ENCODE peak calls at places on chromosomes 1 and 21, in four cellular contexts. B, R, G and E are unnamed samples.

GRCh38 chr1:201054030-201054635 is 30.6 kb upstream of the KIF21B start:
- DNase-seq in B (no peak), R (no peak), G (no peak), E (no peak)

GRCh38 chr1:21706151-21706835 is 37.1 kb upstream of the RAP1GAP start:
- DNase-seq in B (peak; percentile 25), R (peak; percentile 31), G (no peak), E (no peak)

GRCh38 chr1:76330993-76331603 is 256.6 kb downstream of the ST6GALNAC3 start:
- DNase-seq in B (peak; percentile 18), R (peak; percentile 36), G (no peak), E (peak; percentile 31)

GRCh38 chr21:27802816-27803475 is 836.1 kb upstream of the ADAMTS5 start:
- DNase-seq in B (no peak), R (peak; percentile 62), G (no peak), E (peak; percentile 40)

GRCh38 chr1:183711691-183712401 is 58.7 kb upstream of the APOBEC4 start:
- DNase-seq in B (no peak), R (no peak), G (no peak), E (no peak)

GRCh38 chr1:119859647-119860046 is 36.7 kb downstream of the ADAM30 start:
- DNase-seq in B (no peak), R (no peak), G (no peak), E (peak; percentile 87)

GRCh38 chr1:226132731-226133503 is 53.6 kb downstream of the ACBD3 start:
- DNase-seq in B (no peak), R (no peak), G (no peak), E (no peak)

GRCh38 chr1:182614796-182615451 is 10.7 kb upstream of the RGS16 start:
- DNase-seq in B (no peak), R (peak; percentile 55), G (no peak), E (peak; percentile 27)

GRCh38 chr1:78607334-78607927 is 12.8 kb upstream of the IFI44L start:
- DNase-seq in B (no peak), R (no peak), G (no peak), E (no peak)

GRCh38 chr1:115555446-115555845 is 86.3 kb upstream of the VANGL1 start:
- DNase-seq in B (no peak), R (no peak), G (no peak), E (no peak)

GRCh38 chr1:226309398-226310122 is 596 bp upstream of the LIN9 start:
- DNase-seq in B (peak; percentile 17), R (peak; percentile 66), G (no peak), E (no peak)

GRCh38 chr1:209743145-209743482 is 12.7 kb upstream of the TRAF3IP3 start:
- DNase-seq in B (no peak), R (no peak), G (no peak), E (no peak)

GRCh38 chr1:15944308-15945010 is 31.4 kb downstream of the ZBTB17 start:
- DNase-seq in B (no peak), R (no peak), G (no peak), E (no peak)

GRCh38 chr21:26962516-26963305 is 4.2 kb downstream of the ADAMTS5 start:
- DNase-seq in B (no peak), R (no peak), G (no peak), E (no peak)

GRCh38 chr1:222252788-222253187 is 295.1 kb downstream of the HHIPL2 start:
- DNase-seq in B (no peak), R (no peak), G (no peak), E (no peak)

GRCh38 chr1:222464841-222465210 is 83.1 kb downstream of the HHIPL2 start:
- DNase-seq in B (peak; percentile 63), R (peak; percentile 65), G (peak; percentile 61), E (peak; percentile 87)

GRCh38 chr1:47676311-47677054 is 238.6 kb downstream of the FOXD2 start:
- DNase-seq in B (no peak), R (no peak), G (no peak), E (no peak)

GRCh38 chr1:189619682-189620332 is 857.9 kb downstream of the BRINP3 start:
- DNase-seq in B (peak; percentile 15), R (no peak), G (no peak), E (no peak)

GRCh38 chr1:205664399-205665108 is 15.8 kb downstream of the SLC45A3 start:
- DNase-seq in B (peak; percentile 47), R (no peak), G (no peak), E (no peak)

GRCh38 chr1:89912073-89912472 is 82.8 kb upstream of the ZNF326 start:
- DNase-seq in B (no peak), R (no peak), G (no peak), E (no peak)

DNA sequence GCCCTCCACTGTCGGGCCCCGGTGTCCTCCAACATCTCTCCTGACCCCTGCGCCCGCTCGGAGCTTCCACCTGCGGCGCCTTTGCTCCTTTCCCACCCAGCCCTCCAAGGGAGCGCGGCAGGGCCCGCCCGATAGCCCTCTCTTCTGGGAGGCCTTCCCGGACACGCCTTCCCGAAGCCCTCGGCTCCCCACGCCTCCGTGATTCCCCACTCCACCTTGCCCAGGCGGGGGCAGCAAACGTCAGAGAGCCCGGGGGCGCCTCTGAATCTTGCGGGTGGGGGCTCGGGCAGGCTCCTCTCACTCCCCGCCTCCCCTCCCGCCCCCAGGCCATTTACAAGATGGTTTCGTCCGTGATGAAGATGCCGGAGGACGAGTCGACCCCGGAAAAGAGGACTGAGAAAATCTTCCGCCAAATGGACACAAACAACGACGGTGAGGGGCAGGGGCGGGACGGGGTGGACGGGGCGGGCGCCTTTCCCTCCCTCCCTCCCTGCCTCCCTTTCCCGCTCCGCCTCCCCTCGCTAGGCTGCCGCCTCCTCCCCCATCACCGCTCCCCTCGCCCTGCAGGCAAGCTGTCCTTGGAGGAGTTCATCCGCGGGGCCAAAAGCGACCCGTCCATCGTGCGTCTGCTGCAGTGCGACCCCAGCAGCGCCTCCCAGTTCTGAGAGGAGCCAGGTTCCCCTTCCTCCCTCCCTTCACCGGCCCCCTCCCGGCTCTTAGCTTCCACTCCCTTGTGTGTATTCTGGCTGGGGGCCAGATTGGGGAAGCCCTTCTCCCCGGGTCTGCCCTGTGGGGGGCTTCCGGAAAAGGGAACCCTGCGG is 7.1 kb downstream of the HPCA start:
- DNase-seq in B (no peak), R (peak; percentile 73), G (no peak), E (peak; percentile 86)
- TF ChIP-seq NR2C2 in B (no peak), R (no peak), G (no peak), E (no peak)

GRCh38 chr1:165257969-165258459 is 98.5 kb downstream of the LMX1A start:
- DNase-seq in B (peak; percentile 60), R (peak; percentile 87), G (peak; percentile 9), E (peak; percentile 74)
- TF ChIP-seq NR2C2 in B (no peak), R (no peak), G (no peak), E (no peak)

GRCh38 chr21:16117331-16117730 is 387.5 kb downstream of the USP25 start:
- DNase-seq in B (no peak), R (no peak), G (no peak), E (no peak)
- TF ChIP-seq NR2C2 in B (no peak), R (no peak), G (no peak), E (no peak)

GRCh38 chr21:44714905-44715304 is 3.5 kb upstream of the TSPEAR start:
- DNase-seq in B (no peak), R (peak; percentile 8), G (no peak), E (no peak)

GRCh38 chr21:44711327-44712202 is at the start of gene TSPEAR:
- DNase-seq in B (no peak), R (no peak), G (no peak), E (no peak)

GRCh38 chr21:44712203-44713028 is 1.0 kb upstream of the TSPEAR start:
- DNase-seq in B (no peak), R (no peak), G (no peak), E (no peak)

GRCh38 chr21:44713130-44713529 is 1.8 kb upstream of the TSPEAR start:
- DNase-seq in B (no peak), R (no peak), G (no peak), E (no peak)

DNA sequence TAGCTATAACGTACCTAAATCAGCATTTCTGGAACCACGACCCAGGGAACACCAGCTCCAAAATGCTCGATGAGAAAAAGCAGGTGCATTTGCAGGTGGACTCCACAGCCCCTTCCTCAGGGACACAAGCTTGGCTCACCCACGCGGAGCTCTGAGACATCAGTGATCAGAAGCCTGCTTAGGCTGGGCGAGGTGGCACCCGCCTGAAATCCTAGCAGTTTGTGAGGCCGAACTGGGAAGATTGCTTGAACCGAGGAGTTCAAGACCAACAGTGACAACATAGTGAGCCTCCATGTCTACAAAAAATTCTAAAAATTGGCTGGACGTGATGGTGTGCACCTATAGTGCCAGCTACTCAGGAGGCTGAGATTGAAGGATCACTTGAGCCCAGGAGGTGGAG is 2.5 kb upstream of the TSPEAR start:
- DNase-seq in B (no peak), R (no peak), G (no peak), E (no peak)
- TF ChIP-seq NR2C2 in B (no peak), R (no peak), G (no peak), E (no peak)

GRCh38 chr1:218698181-218698580 is 353.0 kb downstream of the TGFB2 start:
- DNase-seq in B (no peak), R (no peak), G (no peak), E (no peak)

GRCh38 chr1:218699411-218699810 is 354.3 kb downstream of the TGFB2 start:
- DNase-seq in B (no peak), R (no peak), G (no peak), E (no peak)

GRCh38 chr1:218701131-218701530 is 356.0 kb downstream of the TGFB2 start:
- DNase-seq in B (no peak), R (no peak), G (no peak), E (no peak)

GRCh38 chr1:218702808-218703207 is 357.7 kb downstream of the TGFB2 start:
- DNase-seq in B (no peak), R (no peak), G (no peak), E (no peak)

DNA sequence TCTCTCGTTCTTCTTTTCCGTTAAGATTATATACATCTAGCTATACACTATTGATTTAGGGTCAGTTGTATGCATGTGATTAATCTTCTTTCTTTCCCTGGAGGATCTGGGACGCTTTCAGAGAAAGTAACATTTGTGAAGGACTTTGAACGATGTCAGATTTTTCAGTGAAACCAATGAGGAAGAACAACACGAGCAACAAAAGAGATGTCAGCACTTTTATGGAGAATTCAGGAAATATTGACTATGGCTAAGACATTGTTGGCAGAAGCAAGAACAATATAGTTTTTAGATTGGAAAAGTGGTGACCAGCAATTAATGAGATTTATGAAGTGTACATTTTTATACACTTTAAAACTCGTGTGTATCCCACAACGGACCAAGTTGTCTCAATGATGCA is 355.5 kb downstream of the TGFB2 start:
- DNase-seq in B (no peak), R (no peak), G (no peak), E (no peak)
- TF ChIP-seq NR2C2 in B (no peak), R (no peak), G (no peak), E (no peak)

GRCh38 chr1:9942399-9942938 is 722 bp downstream of the LZIC start:
- DNase-seq in B (peak; percentile 58), R (no peak), G (peak; percentile 55), E (peak; percentile 64)
- TF ChIP-seq NR2C2 in B (no peak), R (no peak), G (no peak), E (no peak)

DNA sequence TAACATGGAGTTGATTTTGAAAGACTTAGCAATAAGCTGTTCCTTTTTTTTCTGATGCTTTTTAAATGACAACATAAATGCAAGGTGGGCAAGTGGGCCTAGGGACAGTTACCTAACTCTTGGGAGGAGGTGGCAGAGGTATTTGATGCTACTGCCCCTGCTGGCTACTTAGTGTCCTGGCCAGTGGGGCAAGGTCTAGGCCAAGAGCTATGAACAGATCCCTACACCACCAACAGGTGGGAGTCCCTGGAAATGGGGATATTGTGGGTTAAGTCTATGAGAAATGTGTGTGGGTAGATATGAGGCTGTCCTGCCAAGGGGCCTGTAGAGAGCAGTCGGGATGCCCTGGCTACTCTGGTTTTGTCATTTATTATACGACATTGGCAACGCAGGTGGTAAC is 31.3 kb upstream of the B3GALT5 start:
- DNase-seq in B (no peak), R (no peak), G (no peak), E (no peak)
- TF ChIP-seq NR2C2 in B (no peak), R (no peak), G (no peak), E (no peak)

GRCh38 chr1:165452336-165453130 is 7.6 kb upstream of the RXRG start:
- DNase-seq in B (no peak), R (no peak), G (no peak), E (peak; percentile 8)
- TF ChIP-seq NR2C2 in B (no peak), R (no peak), G (no peak), E (no peak)